ENCODE peak calls at places on chromosomes 13 and 19, in six cellular contexts. One of them, this sample, is unnamed.

GRCh38 chr19:27974082-27974513 is 1238.9 kb downstream of the UQCRFS1 start:
- DNase-seq in heart left ventricle: no peak
- DNase-seq in CD4-positive, alpha-beta T cell: no peak
- DNase-seq in pancreas: no peak
- DNase-seq in CD8-positive, alpha-beta T cell: no peak
- DNase-seq in ascending aorta: no peak
- DNase-seq in this sample: no peak

GRCh38 chr13:51006067-51006800 is 96.6 kb downstream of the RNASEH2B start:
- DNase-seq in heart left ventricle: no peak
- DNase-seq in CD4-positive, alpha-beta T cell: no peak
- DNase-seq in pancreas: no peak
- DNase-seq in CD8-positive, alpha-beta T cell: no peak
- DNase-seq in ascending aorta: peak; percentile 75
- DNase-seq in this sample: no peak

GRCh38 chr19:41934849-41935374 is 6.7 kb upstream of the ERFL start:
- DNase-seq in heart left ventricle: peak; percentile 58
- DNase-seq in CD4-positive, alpha-beta T cell: peak; percentile 70
- DNase-seq in pancreas: peak; percentile 58
- DNase-seq in CD8-positive, alpha-beta T cell: peak; percentile 81
- DNase-seq in ascending aorta: no peak
- DNase-seq in this sample: peak; percentile 93

GRCh38 chr13:31172001-31172400 is 10.3 kb upstream of the HSPH1 start:
- DNase-seq in heart left ventricle: no peak
- DNase-seq in CD4-positive, alpha-beta T cell: no peak
- DNase-seq in pancreas: no peak
- DNase-seq in CD8-positive, alpha-beta T cell: no peak
- DNase-seq in ascending aorta: no peak
- DNase-seq in this sample: no peak

GRCh38 chr19:7492142-7493055 is 3.6 kb upstream of the PEX11G start:
- DNase-seq in heart left ventricle: no peak
- DNase-seq in CD4-positive, alpha-beta T cell: no peak
- DNase-seq in pancreas: no peak
- DNase-seq in CD8-positive, alpha-beta T cell: no peak
- DNase-seq in ascending aorta: no peak
- DNase-seq in this sample: no peak

GRCh38 chr13:113810640-113811039 is 51.6 kb downstream of the TMEM255B start:
- DNase-seq in heart left ventricle: no peak
- DNase-seq in CD4-positive, alpha-beta T cell: no peak
- DNase-seq in pancreas: no peak
- DNase-seq in CD8-positive, alpha-beta T cell: no peak
- DNase-seq in ascending aorta: no peak
- DNase-seq in this sample: no peak

GRCh38 chr13:108086678-108087077 is 128.7 kb downstream of the LIG4 start:
- DNase-seq in heart left ventricle: no peak
- DNase-seq in CD4-positive, alpha-beta T cell: no peak
- DNase-seq in pancreas: peak; percentile 16
- DNase-seq in CD8-positive, alpha-beta T cell: no peak
- DNase-seq in ascending aorta: no peak
- DNase-seq in this sample: no peak

GRCh38 chr13:114076329-114076761 is 56.1 kb downstream of the RASA3 start:
- DNase-seq in heart left ventricle: peak; percentile 18
- DNase-seq in CD4-positive, alpha-beta T cell: no peak
- DNase-seq in pancreas: no peak
- DNase-seq in CD8-positive, alpha-beta T cell: no peak
- DNase-seq in ascending aorta: peak; percentile 52
- DNase-seq in this sample: no peak

GRCh38 chr19:12938536-12939291 is at the start of gene CALR:
- DNase-seq in heart left ventricle: no peak
- DNase-seq in CD4-positive, alpha-beta T cell: no peak
- DNase-seq in pancreas: no peak
- DNase-seq in CD8-positive, alpha-beta T cell: peak; percentile 41
- DNase-seq in ascending aorta: no peak
- DNase-seq in this sample: no peak

GRCh38 chr13:70723732-70724131 is 615.5 kb upstream of the KLHL1 start:
- DNase-seq in heart left ventricle: no peak
- DNase-seq in CD4-positive, alpha-beta T cell: no peak
- DNase-seq in pancreas: no peak
- DNase-seq in CD8-positive, alpha-beta T cell: no peak
- DNase-seq in ascending aorta: no peak
- DNase-seq in this sample: no peak

GRCh38 chr13:39600766-39601165 is 2.2 kb downstream of the LHFPL6 start:
- DNase-seq in heart left ventricle: peak; percentile 71
- DNase-seq in CD4-positive, alpha-beta T cell: no peak
- DNase-seq in pancreas: no peak
- DNase-seq in CD8-positive, alpha-beta T cell: no peak
- DNase-seq in ascending aorta: peak; percentile 72
- DNase-seq in this sample: no peak

GRCh38 chr19:38384209-38385027 is 3.4 kb downstream of the GGN start:
- DNase-seq in heart left ventricle: no peak
- DNase-seq in CD4-positive, alpha-beta T cell: no peak
- DNase-seq in pancreas: no peak
- DNase-seq in CD8-positive, alpha-beta T cell: no peak
- DNase-seq in ascending aorta: no peak
- DNase-seq in this sample: no peak

GRCh38 chr19:51086153-51086850 is 3.6 kb upstream of the KLK14 start:
- DNase-seq in heart left ventricle: no peak
- DNase-seq in CD4-positive, alpha-beta T cell: no peak
- DNase-seq in pancreas: peak; percentile 89
- DNase-seq in CD8-positive, alpha-beta T cell: no peak
- DNase-seq in ascending aorta: no peak
- DNase-seq in this sample: no peak

GRCh38 chr19:27676877-27677276 is 1536.1 kb downstream of the UQCRFS1 start:
- DNase-seq in heart left ventricle: no peak
- DNase-seq in CD4-positive, alpha-beta T cell: no peak
- DNase-seq in pancreas: no peak
- DNase-seq in CD8-positive, alpha-beta T cell: no peak
- DNase-seq in ascending aorta: no peak
- DNase-seq in this sample: no peak

GRCh38 chr19:33438016-33438671 is 64.6 kb downstream of the CEBPG start:
- DNase-seq in heart left ventricle: peak; percentile 9
- DNase-seq in CD4-positive, alpha-beta T cell: no peak
- DNase-seq in pancreas: no peak
- DNase-seq in CD8-positive, alpha-beta T cell: no peak
- DNase-seq in ascending aorta: no peak
- DNase-seq in this sample: no peak

GRCh38 chr13:46297338-46297737 is 85.6 kb downstream of the LRRC63 start:
- DNase-seq in heart left ventricle: no peak
- DNase-seq in CD4-positive, alpha-beta T cell: no peak
- DNase-seq in pancreas: no peak
- DNase-seq in CD8-positive, alpha-beta T cell: no peak
- DNase-seq in ascending aorta: no peak
- DNase-seq in this sample: no peak

GRCh38 chr19:19563348-19563848 is 25.3 kb downstream of the CILP2 start:
- DNase-seq in heart left ventricle: no peak
- DNase-seq in CD4-positive, alpha-beta T cell: no peak
- DNase-seq in pancreas: no peak
- DNase-seq in CD8-positive, alpha-beta T cell: no peak
- DNase-seq in ascending aorta: no peak
- DNase-seq in this sample: no peak

GRCh38 chr19:41154060-41154459 is 39.0 kb upstream of the CYP2S1 start:
- DNase-seq in heart left ventricle: no peak
- DNase-seq in CD4-positive, alpha-beta T cell: no peak
- DNase-seq in pancreas: no peak
- DNase-seq in CD8-positive, alpha-beta T cell: no peak
- DNase-seq in ascending aorta: no peak
- DNase-seq in this sample: no peak

GRCh38 chr13:94712812-94713555 is 639 bp upstream of the SOX21 start:
- DNase-seq in heart left ventricle: no peak
- DNase-seq in CD4-positive, alpha-beta T cell: no peak
- DNase-seq in pancreas: no peak
- DNase-seq in CD8-positive, alpha-beta T cell: no peak
- DNase-seq in ascending aorta: no peak
- DNase-seq in this sample: peak; percentile 56

GRCh38 chr19:42092350-42092749 is 16.4 kb downstream of the ZNF574 start:
- DNase-seq in heart left ventricle: no peak
- DNase-seq in CD4-positive, alpha-beta T cell: no peak
- DNase-seq in pancreas: no peak
- DNase-seq in CD8-positive, alpha-beta T cell: peak; percentile 33
- DNase-seq in ascending aorta: no peak
- DNase-seq in this sample: no peak

GRCh38 chr13:46401432-46401831 is 14.4 kb upstream of the RUBCNL start:
- DNase-seq in heart left ventricle: no peak
- DNase-seq in CD4-positive, alpha-beta T cell: no peak
- DNase-seq in pancreas: no peak
- DNase-seq in CD8-positive, alpha-beta T cell: no peak
- DNase-seq in ascending aorta: no peak
- DNase-seq in this sample: no peak

GRCh38 chr13:106534844-106535551 is 464 bp downstream of the EFNB2 start:
- DNase-seq in heart left ventricle: peak; percentile 30
- DNase-seq in CD4-positive, alpha-beta T cell: no peak
- DNase-seq in pancreas: no peak
- DNase-seq in CD8-positive, alpha-beta T cell: no peak
- DNase-seq in ascending aorta: no peak
- DNase-seq in this sample: peak; percentile 57

GRCh38 chr19:15456871-15457700 is 7.3 kb downstream of the RASAL3 start:
- DNase-seq in heart left ventricle: no peak
- DNase-seq in CD4-positive, alpha-beta T cell: no peak
- DNase-seq in pancreas: peak; percentile 44
- DNase-seq in CD8-positive, alpha-beta T cell: no peak
- DNase-seq in ascending aorta: no peak
- DNase-seq in this sample: no peak

GRCh38 chr13:38868870-38869269 is 121.8 kb downstream of the STOML3 start:
- DNase-seq in heart left ventricle: no peak
- DNase-seq in CD4-positive, alpha-beta T cell: no peak
- DNase-seq in pancreas: no peak
- DNase-seq in CD8-positive, alpha-beta T cell: no peak
- DNase-seq in ascending aorta: no peak
- DNase-seq in this sample: no peak

GRCh38 chr13:111398715-111399299 is 78.4 kb downstream of the TEX29 start:
- DNase-seq in heart left ventricle: no peak
- DNase-seq in CD4-positive, alpha-beta T cell: no peak
- DNase-seq in pancreas: no peak
- DNase-seq in CD8-positive, alpha-beta T cell: no peak
- DNase-seq in ascending aorta: no peak
- DNase-seq in this sample: no peak

GRCh38 chr19:49553451-49554271 is 25.9 kb downstream of the RCN3 start:
- DNase-seq in heart left ventricle: no peak
- DNase-seq in CD4-positive, alpha-beta T cell: no peak
- DNase-seq in pancreas: peak; percentile 82
- DNase-seq in CD8-positive, alpha-beta T cell: peak; percentile 51
- DNase-seq in ascending aorta: no peak
- DNase-seq in this sample: no peak

GRCh38 chr13:95115525-95115924 is 185.7 kb downstream of the ABCC4 start:
- DNase-seq in heart left ventricle: no peak
- DNase-seq in CD4-positive, alpha-beta T cell: no peak
- DNase-seq in pancreas: no peak
- DNase-seq in CD8-positive, alpha-beta T cell: no peak
- DNase-seq in ascending aorta: no peak
- DNase-seq in this sample: no peak

GRCh38 chr13:113342820-113343691 is 20.9 kb downstream of the GRTP1 start:
- DNase-seq in heart left ventricle: peak; percentile 9
- DNase-seq in CD4-positive, alpha-beta T cell: no peak
- DNase-seq in pancreas: no peak
- DNase-seq in CD8-positive, alpha-beta T cell: no peak
- DNase-seq in ascending aorta: no peak
- DNase-seq in this sample: no peak

GRCh38 chr19:32318884-32319520 is 26.4 kb upstream of the ZNF507 start:
- DNase-seq in heart left ventricle: no peak
- DNase-seq in CD4-positive, alpha-beta T cell: no peak
- DNase-seq in pancreas: no peak
- DNase-seq in CD8-positive, alpha-beta T cell: no peak
- DNase-seq in ascending aorta: no peak
- DNase-seq in this sample: peak; percentile 20

GRCh38 chr13:39888865-39889810 is 233.7 kb downstream of the COG6 start:
- DNase-seq in heart left ventricle: no peak
- DNase-seq in CD4-positive, alpha-beta T cell: no peak
- DNase-seq in pancreas: no peak
- DNase-seq in CD8-positive, alpha-beta T cell: no peak
- DNase-seq in ascending aorta: no peak
- DNase-seq in this sample: no peak

GRCh38 chr19:51124216-51124615 is 490 bp upstream of the SIGLEC9 start:
- DNase-seq in heart left ventricle: no peak
- DNase-seq in CD4-positive, alpha-beta T cell: no peak
- DNase-seq in pancreas: no peak
- DNase-seq in CD8-positive, alpha-beta T cell: no peak
- DNase-seq in ascending aorta: no peak
- DNase-seq in this sample: no peak

GRCh38 chr13:30429721-30430694 is 7.7 kb downstream of the UBE2L5 start:
- DNase-seq in heart left ventricle: no peak
- DNase-seq in CD4-positive, alpha-beta T cell: no peak
- DNase-seq in pancreas: no peak
- DNase-seq in CD8-positive, alpha-beta T cell: peak; percentile 17
- DNase-seq in ascending aorta: no peak
- DNase-seq in this sample: peak; percentile 31

GRCh38 chr13:46860734-46861133 is 36.1 kb downstream of the HTR2A start:
- DNase-seq in heart left ventricle: no peak
- DNase-seq in CD4-positive, alpha-beta T cell: no peak
- DNase-seq in pancreas: no peak
- DNase-seq in CD8-positive, alpha-beta T cell: no peak
- DNase-seq in ascending aorta: no peak
- DNase-seq in this sample: no peak

GRCh38 chr13:72651196-72651595 is 76.2 kb downstream of the MZT1 start:
- DNase-seq in heart left ventricle: no peak
- DNase-seq in CD4-positive, alpha-beta T cell: no peak
- DNase-seq in pancreas: no peak
- DNase-seq in CD8-positive, alpha-beta T cell: no peak
- DNase-seq in ascending aorta: no peak
- DNase-seq in this sample: no peak
- TF ChIP-seq CTCF in heart left ventricle: no peak
- TF ChIP-seq CTCF in CD4-positive, alpha-beta T cell: no peak
- TF ChIP-seq CTCF in pancreas: no peak
- TF ChIP-seq CTCF in CD8-positive, alpha-beta T cell: no peak
- TF ChIP-seq CTCF in ascending aorta: no peak
- TF ChIP-seq CTCF in this sample: peak; percentile 4

DNA sequence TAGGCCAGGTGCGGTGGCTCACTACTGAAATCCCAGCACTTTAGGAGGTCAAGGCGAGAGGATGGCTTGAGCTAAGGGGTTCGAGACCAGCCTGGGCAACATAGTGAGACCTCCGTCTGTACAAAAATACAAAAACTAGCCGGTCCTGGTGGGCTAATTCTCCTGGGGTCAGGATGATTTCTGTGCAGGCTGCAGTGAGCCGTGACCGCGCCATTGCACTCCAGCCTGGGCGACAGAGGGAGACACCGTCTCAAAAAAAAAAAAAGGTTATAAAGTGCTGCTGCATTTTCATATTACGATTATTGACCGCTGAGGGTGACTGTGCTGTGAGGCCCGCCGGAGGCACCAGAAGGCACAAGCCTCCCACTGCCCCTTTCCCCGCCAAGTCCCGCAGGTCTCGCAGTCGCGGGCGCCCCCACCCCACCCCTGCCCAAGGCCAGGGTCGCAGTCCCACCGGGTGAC is 477 bp upstream of the PLEKHF1 start:
- DNase-seq in heart left ventricle: no peak
- DNase-seq in CD4-positive, alpha-beta T cell: no peak
- DNase-seq in pancreas: no peak
- DNase-seq in CD8-positive, alpha-beta T cell: no peak
- DNase-seq in ascending aorta: no peak
- DNase-seq in this sample: no peak
- TF ChIP-seq CTCF in heart left ventricle: peak; percentile 36
- TF ChIP-seq CTCF in CD4-positive, alpha-beta T cell: peak; percentile 55
- TF ChIP-seq CTCF in pancreas: no peak
- TF ChIP-seq CTCF in CD8-positive, alpha-beta T cell: no peak
- TF ChIP-seq CTCF in ascending aorta: no peak
- TF ChIP-seq CTCF in this sample: no peak

GRCh38 chr19:18304496-18305312 is 18.2 kb downstream of the LSM4 start:
- DNase-seq in heart left ventricle: peak; percentile 95
- DNase-seq in CD4-positive, alpha-beta T cell: peak; percentile 72
- DNase-seq in pancreas: peak; percentile 66
- DNase-seq in CD8-positive, alpha-beta T cell: peak; percentile 86
- DNase-seq in ascending aorta: peak; percentile 97
- DNase-seq in this sample: peak; percentile 92
- TF ChIP-seq CTCF in heart left ventricle: peak; percentile 12
- TF ChIP-seq CTCF in CD4-positive, alpha-beta T cell: no peak
- TF ChIP-seq CTCF in pancreas: no peak
- TF ChIP-seq CTCF in CD8-positive, alpha-beta T cell: no peak
- TF ChIP-seq CTCF in ascending aorta: no peak
- TF ChIP-seq CTCF in this sample: no peak

GRCh38 chr19:35468637-35469036 is 20.6 kb downstream of the FFAR2 start:
- DNase-seq in heart left ventricle: peak; percentile 61
- DNase-seq in CD4-positive, alpha-beta T cell: peak; percentile 49
- DNase-seq in pancreas: peak; percentile 69
- DNase-seq in CD8-positive, alpha-beta T cell: peak; percentile 68
- DNase-seq in ascending aorta: no peak
- DNase-seq in this sample: peak; percentile 78
- TF ChIP-seq CTCF in heart left ventricle: peak; percentile 55
- TF ChIP-seq CTCF in CD4-positive, alpha-beta T cell: peak; percentile 55
- TF ChIP-seq CTCF in pancreas: peak; percentile 72
- TF ChIP-seq CTCF in CD8-positive, alpha-beta T cell: peak; percentile 68
- TF ChIP-seq CTCF in ascending aorta: no peak
- TF ChIP-seq CTCF in this sample: peak; percentile 91